ENCODE peak calls at places on chromosomes 16 and 17, in five cellular contexts. N is K562, L is HepG2, A is GM12878, G is H1. V is an unnamed sample.
A peak's percentile ranks its signal among the peaks of the same experiment; 100 is the strongest.

GRCh38 chr16:58883131-58883530 is 149.0 kb upstream of the GOT2 start:
- DNase-seq in N (no peak), L (no peak), A (no peak), G (no peak), V (no peak)

GRCh38 chr17:343211-343610 is 9.4 kb downstream of the RPH3AL start:
- DNase-seq in N (no peak), L (no peak), A (no peak), G (no peak), V (no peak)

GRCh38 chr17:47250855-47251254 is 2.8 kb upstream of the ITGB3 start:
- DNase-seq in N (no peak), L (no peak), A (no peak), G (no peak), V (no peak)

GRCh38 chr16:65579050-65579449 is 457.2 kb upstream of the CDH11 start:
- DNase-seq in N (no peak), L (no peak), A (no peak), G (no peak), V (no peak)

GRCh38 chr17:73952136-73952497 is 251.4 kb upstream of the RPL38 start:
- DNase-seq in N (no peak), L (no peak), A (no peak), G (no peak), V (no peak)

GRCh38 chr17:58870747-58871146 is 115.1 kb downstream of the PPM1E start:
- DNase-seq in N (no peak), L (no peak), A (no peak), G (no peak), V (no peak)

GRCh38 chr17:57043276-57043675 is 41.8 kb upstream of the AKAP1 start:
- DNase-seq in N (no peak), L (no peak), A (no peak), G (no peak), V (no peak)

GRCh38 chr17:80029235-80029974 is 6.3 kb downstream of the TBC1D16 start:
- DNase-seq in N (no peak), L (no peak), A (no peak), G (no peak), V (no peak)

GRCh38 chr17:61816538-61816937 is 46.8 kb downstream of the BRIP1 start:
- DNase-seq in N (no peak), L (no peak), A (no peak), G (no peak), V (no peak)

GRCh38 chr17:1661045-1661444 is 11.4 kb upstream of the RILP start:
- DNase-seq in N (no peak), L (no peak), A (no peak), G (no peak), V (no peak)

GRCh38 chr16:31000671-31001382 is 9.6 kb downstream of the STX1B start:
- DNase-seq in N (no peak), L (no peak), A (no peak), G (no peak), V (no peak)

GRCh38 chr16:87145181-87146176 is 171.7 kb downstream of the C16orf95 start:
- DNase-seq in N (peak; percentile 70), L (no peak), A (no peak), G (no peak), V (peak; percentile 97)

GRCh38 chr17:61413654-61414133 is 14.1 kb downstream of the TBX2 start:
- DNase-seq in N (no peak), L (no peak), A (no peak), G (peak; percentile 20), V (no peak)

GRCh38 chr17:38920374-38921291 is 4.8 kb upstream of the LASP1NB start:
- DNase-seq in N (no peak), L (no peak), A (no peak), G (no peak), V (no peak)

GRCh38 chr17:29154516-29155234 is 25.5 kb downstream of the MYO18A start:
- DNase-seq in N (no peak), L (no peak), A (no peak), G (no peak), V (no peak)

GRCh38 chr17:8791910-8792270 is 7.3 kb downstream of the MFSD6L start:
- DNase-seq in N (no peak), L (no peak), A (no peak), G (no peak), V (peak; percentile 19)

GRCh38 chr17:16013943-16014407 is 14.4 kb downstream of the TTC19 start:
- DNase-seq in N (no peak), L (peak; percentile 57), A (no peak), G (no peak), V (peak; percentile 36)

GRCh38 chr17:81097134-81097942 is 62.4 kb downstream of the BAIAP2 start:
- DNase-seq in N (peak; percentile 88), L (peak; percentile 65), A (no peak), G (peak; percentile 84), V (peak; percentile 75)

GRCh38 chr16:31486036-31486435 is 3.1 kb downstream of the SLC5A2 start:
- DNase-seq in N (no peak), L (no peak), A (no peak), G (no peak), V (no peak)

GRCh38 chr16:56613706-56614105 is 5.3 kb downstream of the MT2A start:
- DNase-seq in N (no peak), L (no peak), A (no peak), G (no peak), V (no peak)

GRCh38 chr17:81022371-81022729 is 12.6 kb upstream of the BAIAP2 start:
- DNase-seq in N (peak; percentile 42), L (no peak), A (no peak), G (no peak), V (no peak)

GRCh38 chr17:65931246-65932149 is 260.4 kb downstream of the CEP112 start:
- DNase-seq in N (no peak), L (no peak), A (no peak), G (no peak), V (no peak)

GRCh38 chr16:81088836-81089235 is 7.4 kb downstream of the GCSH start:
- DNase-seq in N (no peak), L (no peak), A (no peak), G (no peak), V (no peak)

GRCh38 chr17:81494984-81495383 is 17.6 kb downstream of the ACTG1 start:
- DNase-seq in N (no peak), L (no peak), A (no peak), G (no peak), V (no peak)

GRCh38 chr17:35496470-35497290 is 40.8 kb downstream of the SLFN12L start:
- DNase-seq in N (no peak), L (no peak), A (no peak), G (peak; percentile 71), V (no peak)

GRCh38 chr17:35499548-35499947 is 37.9 kb downstream of the SLFN12L start:
- DNase-seq in N (no peak), L (no peak), A (no peak), G (no peak), V (no peak)

GRCh38 chr17:35493040-35493439 is 44.4 kb downstream of the SLFN12L start:
- DNase-seq in N (no peak), L (no peak), A (no peak), G (no peak), V (no peak)

DNA sequence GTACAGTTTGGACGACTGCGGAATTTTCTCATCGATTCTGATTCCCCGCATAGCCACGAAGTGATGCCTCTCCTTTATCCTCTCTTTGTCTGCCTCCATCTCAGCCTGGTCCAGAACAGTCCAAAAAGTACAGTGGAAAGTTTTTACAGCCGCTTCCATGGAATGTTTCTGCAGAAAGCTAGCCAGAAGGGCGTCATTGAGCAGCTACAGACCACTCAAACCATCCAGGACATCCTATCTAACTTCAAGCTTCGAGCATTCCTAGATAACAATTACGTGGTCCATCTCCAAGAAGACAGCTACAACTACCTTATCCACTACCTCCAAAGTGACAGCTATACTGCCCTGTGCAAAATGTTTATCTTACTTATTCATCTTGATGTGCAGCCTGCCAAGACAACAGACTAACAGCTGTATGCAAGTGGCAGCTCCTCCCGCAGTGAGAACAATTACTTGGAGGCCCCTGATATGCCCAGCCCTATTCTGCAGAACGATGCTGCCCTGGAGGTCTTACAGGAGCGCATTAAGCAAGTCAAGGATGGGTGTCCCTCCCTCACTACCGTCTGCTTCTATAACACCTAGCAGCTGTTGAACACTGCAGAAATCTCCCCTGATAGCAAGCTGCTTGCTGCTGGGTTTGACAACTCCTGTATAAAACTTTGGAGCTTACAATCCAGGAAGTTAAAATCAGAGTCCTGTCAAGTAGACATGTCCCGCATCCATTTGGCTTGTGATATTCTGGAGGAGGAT is 38.9 kb downstream of the SLFN12L start:
- DNase-seq in N (no peak), L (no peak), A (no peak), G (no peak), V (no peak)
- TF ChIP-seq EZH2 in N (no peak), L (no peak), A (no peak), G (peak; percentile 88), V (no peak)

GRCh38 chr17:36001862-36002603 is 680 bp upstream of the CCL15 start:
- DNase-seq in N (peak; percentile 21), L (peak; percentile 96), A (no peak), G (no peak), V (no peak)
- H3K4me2 ChIP-seq in N (no peak overlapping the region), L (peak overlapping the region; percentile 91), A (no peak overlapping the region), G (no peak overlapping the region), V (no peak overlapping the region)

GRCh38 chr16:74666425-74667214 is at the start of gene RFWD3:
- DNase-seq in N (peak; percentile 100), L (peak; percentile 99), A (peak; percentile 94), G (peak; percentile 93), V (peak; percentile 97)

GRCh38 chr16:74666010-74666421 is 661 bp downstream of the RFWD3 start:
- DNase-seq in N (no peak), L (no peak), A (no peak), G (no peak), V (no peak)

GRCh38 chr16:74667215-74667765 is 613 bp upstream of the RFWD3 start:
- DNase-seq in N (peak; percentile 46), L (peak; percentile 41), A (no peak), G (peak; percentile 68), V (no peak)
- TF ChIP-seq JUND in N (no peak), L (no peak), A (no peak), G (no peak), V (no peak)

GRCh38 chr17:50558091-50558490 is 2.4 kb upstream of the CACNA1G start:
- DNase-seq in N (no peak), L (no peak), A (no peak), G (no peak), V (no peak)

GRCh38 chr17:50559674-50560184 is 786 bp upstream of the CACNA1G start:
- DNase-seq in N (peak; percentile 77), L (no peak), A (no peak), G (peak; percentile 88), V (peak; percentile 64)

GRCh38 chr17:50560185-50560824 is at the start of gene CACNA1G:
- DNase-seq in N (peak; percentile 99), L (peak; percentile 71), A (no peak), G (peak; percentile 99), V (peak; percentile 80)

GRCh38 chr17:50558581-50558954 is 1.9 kb upstream of the CACNA1G start:
- DNase-seq in N (no peak), L (no peak), A (no peak), G (no peak), V (no peak)

DNA sequence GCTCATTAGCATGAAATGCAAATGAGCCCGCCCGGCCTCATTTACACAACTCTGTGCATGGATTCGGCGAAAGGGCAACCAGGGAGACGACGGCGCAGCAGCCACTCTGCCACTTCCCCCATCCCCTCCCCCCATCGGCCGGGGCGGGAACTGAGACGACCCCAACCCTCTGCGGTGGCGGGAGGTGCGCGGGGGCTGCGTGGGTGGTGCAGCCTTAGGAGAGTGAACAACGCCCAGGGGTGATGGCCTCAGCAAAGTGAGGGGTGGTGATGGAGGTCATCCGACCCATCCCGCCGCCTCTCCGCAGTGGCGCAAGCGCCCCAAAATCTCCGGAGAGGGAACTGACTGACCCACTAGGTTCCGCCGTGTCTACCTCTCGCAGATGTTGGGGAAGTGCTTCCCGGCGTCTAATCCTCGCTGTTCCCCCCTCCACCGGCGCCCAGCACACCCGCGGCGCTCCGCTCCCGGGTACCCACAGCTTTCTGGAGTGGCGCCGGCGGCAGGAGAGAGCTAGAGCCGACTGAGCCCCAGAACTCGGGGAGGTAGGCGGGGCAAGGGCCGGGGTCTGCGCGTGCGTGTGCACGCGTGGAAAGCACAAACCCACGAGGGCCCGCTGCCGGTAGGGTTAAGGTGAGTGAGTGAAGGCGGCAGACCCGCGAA is 1.4 kb upstream of the CACNA1G start:
- DNase-seq in N (no peak), L (no peak), A (no peak), G (peak; percentile 82), V (no peak)
- TF ChIP-seq EZH2 in N (no peak), L (no peak), A (no peak), G (no peak), V (no peak)